ENCODE peak calls at places on chromosomes 4 and X, in ten cellular contexts. One of them, this sample, is unnamed.

GRCh38 chrX:12058087-12058486 is 80.2 kb upstream of the FRMPD4 start:
- DNase-seq in iris pigment epithelial cell: no peak
- DNase-seq in stimulated activated CD8-positive, alpha-beta memory T cell treated with anti-CD3 and anti-CD28 coated beads, Interleukin-15, amount 100 ng/mL, for 48 hours: no peak
- DNase-seq in GM13976: no peak
- DNase-seq in AG08396: no peak
- DNase-seq in glutamatergic neuron: no peak
- DNase-seq in esophagus muscularis mucosa: no peak
- DNase-seq in HTR-8/SVneo: no peak
- DNase-seq in COLO829: no peak
- DNase-seq in tibial nerve: no peak
- DNase-seq in this sample: no peak

GRCh38 chr4:173403051-173403450 is 4.1 kb upstream of the SCRG1 start:
- DNase-seq in iris pigment epithelial cell: peak; percentile 23
- DNase-seq in stimulated activated CD8-positive, alpha-beta memory T cell treated with anti-CD3 and anti-CD28 coated beads, Interleukin-15, amount 100 ng/mL, for 48 hours: no peak
- DNase-seq in GM13976: no peak
- DNase-seq in AG08396: peak; percentile 27
- DNase-seq in glutamatergic neuron: no peak
- DNase-seq in esophagus muscularis mucosa: no peak
- DNase-seq in HTR-8/SVneo: peak; percentile 14
- DNase-seq in COLO829: no peak
- DNase-seq in tibial nerve: no peak
- DNase-seq in this sample: peak; percentile 13

GRCh38 chrX:71911023-71911730 is 532 bp downstream of the NHSL2 start:
- DNase-seq in iris pigment epithelial cell: no peak
- DNase-seq in stimulated activated CD8-positive, alpha-beta memory T cell treated with anti-CD3 and anti-CD28 coated beads, Interleukin-15, amount 100 ng/mL, for 48 hours: no peak
- DNase-seq in GM13976: peak; percentile 24
- DNase-seq in AG08396: no peak
- DNase-seq in glutamatergic neuron: peak; percentile 57
- DNase-seq in esophagus muscularis mucosa: no peak
- DNase-seq in HTR-8/SVneo: peak; percentile 55
- DNase-seq in COLO829: no peak
- DNase-seq in tibial nerve: no peak
- DNase-seq in this sample: peak; percentile 42

GRCh38 chrX:112094729-112095128 is 12.2 kb upstream of the TRPC5 start:
- DNase-seq in iris pigment epithelial cell: no peak
- DNase-seq in stimulated activated CD8-positive, alpha-beta memory T cell treated with anti-CD3 and anti-CD28 coated beads, Interleukin-15, amount 100 ng/mL, for 48 hours: no peak
- DNase-seq in GM13976: no peak
- DNase-seq in AG08396: no peak
- DNase-seq in glutamatergic neuron: no peak
- DNase-seq in esophagus muscularis mucosa: no peak
- DNase-seq in HTR-8/SVneo: no peak
- DNase-seq in COLO829: no peak
- DNase-seq in tibial nerve: no peak
- DNase-seq in this sample: no peak

GRCh38 chr4:80151981-80152380 is 45.3 kb upstream of the PRDM8 start:
- DNase-seq in iris pigment epithelial cell: no peak
- DNase-seq in stimulated activated CD8-positive, alpha-beta memory T cell treated with anti-CD3 and anti-CD28 coated beads, Interleukin-15, amount 100 ng/mL, for 48 hours: no peak
- DNase-seq in GM13976: no peak
- DNase-seq in AG08396: no peak
- DNase-seq in glutamatergic neuron: no peak
- DNase-seq in esophagus muscularis mucosa: no peak
- DNase-seq in HTR-8/SVneo: no peak
- DNase-seq in COLO829: no peak
- DNase-seq in tibial nerve: no peak
- DNase-seq in this sample: no peak

GRCh38 chr4:6925357-6925836 is 15.8 kb downstream of the TBC1D14 start:
- DNase-seq in iris pigment epithelial cell: no peak
- DNase-seq in stimulated activated CD8-positive, alpha-beta memory T cell treated with anti-CD3 and anti-CD28 coated beads, Interleukin-15, amount 100 ng/mL, for 48 hours: no peak
- DNase-seq in GM13976: no peak
- DNase-seq in AG08396: no peak
- DNase-seq in glutamatergic neuron: no peak
- DNase-seq in esophagus muscularis mucosa: no peak
- DNase-seq in HTR-8/SVneo: no peak
- DNase-seq in COLO829: no peak
- DNase-seq in tibial nerve: no peak
- DNase-seq in this sample: no peak

GRCh38 chr4:53906786-53907185 is 157.6 kb downstream of the CHIC2 start:
- DNase-seq in iris pigment epithelial cell: peak; percentile 21
- DNase-seq in stimulated activated CD8-positive, alpha-beta memory T cell treated with anti-CD3 and anti-CD28 coated beads, Interleukin-15, amount 100 ng/mL, for 48 hours: no peak
- DNase-seq in GM13976: no peak
- DNase-seq in AG08396: no peak
- DNase-seq in glutamatergic neuron: no peak
- DNase-seq in esophagus muscularis mucosa: peak; percentile 1
- DNase-seq in HTR-8/SVneo: no peak
- DNase-seq in COLO829: no peak
- DNase-seq in tibial nerve: no peak
- DNase-seq in this sample: no peak

GRCh38 chr4:104964387-104965175 is 182.1 kb upstream of the TET2 start:
- DNase-seq in iris pigment epithelial cell: no peak
- DNase-seq in stimulated activated CD8-positive, alpha-beta memory T cell treated with anti-CD3 and anti-CD28 coated beads, Interleukin-15, amount 100 ng/mL, for 48 hours: no peak
- DNase-seq in GM13976: no peak
- DNase-seq in AG08396: no peak
- DNase-seq in glutamatergic neuron: no peak
- DNase-seq in esophagus muscularis mucosa: no peak
- DNase-seq in HTR-8/SVneo: no peak
- DNase-seq in COLO829: no peak
- DNase-seq in tibial nerve: no peak
- DNase-seq in this sample: no peak

This sample was measured in A549.